ENCODE peak calls at places on chromosomes 2 and 18, in seven cellular contexts. D is uterus, P is Right ventricle myocardium inferior, Q is tibial nerve, E is upper lobe of right lung, O is iris pigment epithelial cell, T is hippocampal formation. L is an unnamed sample.

GRCh38 chr2:206989306-206989705 is 50.0 kb downstream of the CPO start:
- DNase-seq in D (no peak), P (peak; percentile 74), Q (no peak), E (peak; percentile 70), O (no peak), T (no peak), L (no peak)

GRCh38 chr2:216606551-216607527 is 26.4 kb upstream of the IGFBP2 start:
- DNase-seq in D (no peak), P (no peak), Q (no peak), E (no peak), O (no peak), T (no peak), L (no peak)

GRCh38 chr2:108215794-108216211 is 24.0 kb upstream of the SULT1C3 start:
- DNase-seq in D (no peak), P (no peak), Q (no peak), E (peak; percentile 46), O (peak; percentile 65), T (no peak), L (no peak)

GRCh38 chr2:36455011-36455410 is 99.4 kb downstream of the CRIM1 start:
- DNase-seq in D (no peak), P (no peak), Q (no peak), E (no peak), O (peak; percentile 49), T (no peak), L (no peak)

GRCh38 chr18:12121175-12122095 is 27.8 kb downstream of the ANKRD62 start:
- DNase-seq in D (no peak), P (no peak), Q (no peak), E (no peak), O (peak; percentile 7), T (no peak), L (no peak)

GRCh38 chr18:23126352-23127056 is 8.8 kb upstream of the CABLES1 start:
- DNase-seq in D (no peak), P (no peak), Q (no peak), E (peak; percentile 50), O (no peak), T (no peak), L (no peak)

GRCh38 chr2:217103752-217104540 is 244.1 kb upstream of the TNP1 start:
- DNase-seq in D (no peak), P (no peak), Q (no peak), E (no peak), O (peak; percentile 85), T (no peak), L (no peak)

GRCh38 chr2:159090514-159091201 is 122.2 kb downstream of the TANC1 start:
- DNase-seq in D (no peak), P (no peak), Q (no peak), E (no peak), O (peak; percentile 53), T (no peak), L (no peak)

GRCh38 chr18:48913201-48913600 is 37.6 kb downstream of the SMAD7 start:
- DNase-seq in D (peak; percentile 12), P (no peak), Q (no peak), E (peak; percentile 62), O (no peak), T (no peak), L (peak; percentile 39)

GRCh38 chr2:239502430-239503221 is 101.8 kb upstream of the HDAC4 start:
- DNase-seq in D (no peak), P (peak; percentile 57), Q (no peak), E (peak; percentile 93), O (no peak), T (no peak), L (no peak)

GRCh38 chr18:9055185-9055584 is 47.3 kb upstream of the NDUFV2 start:
- DNase-seq in D (no peak), P (no peak), Q (no peak), E (no peak), O (peak; percentile 86), T (peak; percentile 14), L (no peak)

GRCh38 chr18:48569139-48569914 is 30.5 kb downstream of the CTIF start:
- DNase-seq in D (no peak), P (no peak), Q (no peak), E (no peak), O (no peak), T (no peak), L (no peak)

GRCh38 chr18:41858761-41859555 is 96.1 kb upstream of the PIK3C3 start:
- DNase-seq in D (no peak), P (no peak), Q (no peak), E (no peak), O (peak; percentile 20), T (no peak), L (no peak)

GRCh38 chr18:67938691-67939090 is 422.2 kb upstream of the DSEL start:
- DNase-seq in D (no peak), P (no peak), Q (no peak), E (no peak), O (peak; percentile 65), T (no peak), L (no peak)

GRCh38 chr2:186919272-186919671 is 70.3 kb upstream of the ZSWIM2 start:
- DNase-seq in D (no peak), P (no peak), Q (no peak), E (no peak), O (peak; percentile 86), T (no peak), L (no peak)

GRCh38 chr2:39547811-39548719 is 111.0 kb upstream of the MAP4K3 start:
- DNase-seq in D (no peak), P (no peak), Q (no peak), E (no peak), O (peak; percentile 94), T (no peak), L (no peak)

GRCh38 chr18:49814147-49814499 is 790 bp upstream of the ACAA2 start:
- DNase-seq in D (peak; percentile 65), P (no peak), Q (peak; percentile 53), E (peak; percentile 82), O (peak; percentile 74), T (peak; percentile 48), L (peak; percentile 22)

GRCh38 chr2:133377021-133377481 is 191.2 kb downstream of the NCKAP5 start:
- DNase-seq in D (no peak), P (no peak), Q (no peak), E (no peak), O (peak; percentile 78), T (no peak), L (no peak)

GRCh38 chr2:115635440-115635839 is 1193.0 kb downstream of the DPP10 start:
- DNase-seq in D (no peak), P (no peak), Q (no peak), E (no peak), O (no peak), T (no peak), L (no peak)

GRCh38 chr2:13193075-13193474 is 476.3 kb downstream of the TRIB2 start:
- DNase-seq in D (no peak), P (no peak), Q (no peak), E (no peak), O (peak; percentile 65), T (no peak), L (no peak)

GRCh38 chr2:148517822-148518221 is 126.7 kb upstream of the EPC2 start:
- DNase-seq in D (no peak), P (no peak), Q (no peak), E (no peak), O (no peak), T (no peak), L (no peak)

GRCh38 chr18:37452015-37452414 is 113.6 kb downstream of the CELF4 start:
- DNase-seq in D (no peak), P (no peak), Q (no peak), E (no peak), O (no peak), T (no peak), L (no peak)

GRCh38 chr18:13530879-13531387 is 195.4 kb downstream of the FAM210A start:
- DNase-seq in D (no peak), P (peak; percentile 77), Q (peak; percentile 73), E (no peak), O (peak; percentile 61), T (peak; percentile 74), L (no peak)

GRCh38 chr2:235836416-235837042 is 331.7 kb downstream of the GBX2 start:
- DNase-seq in D (no peak), P (no peak), Q (no peak), E (no peak), O (no peak), T (no peak), L (no peak)

GRCh38 chr2:10547663-10548384 is 99.7 kb upstream of the ODC1 start:
- DNase-seq in D (no peak), P (no peak), Q (no peak), E (no peak), O (no peak), T (no peak), L (no peak)

GRCh38 chr2:179467111-179467510 is 202.5 kb upstream of the SESTD1 start:
- DNase-seq in D (no peak), P (no peak), Q (no peak), E (no peak), O (peak; percentile 46), T (no peak), L (no peak)

GRCh38 chr2:201515573-201516246 is 64.2 kb downstream of the STRADB start:
- DNase-seq in D (no peak), P (no peak), Q (no peak), E (no peak), O (no peak), T (no peak), L (no peak)

GRCh38 chr2:127155901-127156300 is 48.9 kb upstream of the BIN1 start:
- DNase-seq in D (peak; percentile 83), P (no peak), Q (peak; percentile 59), E (no peak), O (peak; percentile 61), T (no peak), L (no peak)

GRCh38 chr18:61619783-61620182 is 273.0 kb downstream of the RNF152 start:
- DNase-seq in D (no peak), P (no peak), Q (no peak), E (no peak), O (no peak), T (no peak), L (no peak)

GRCh38 chr2:85903849-85904248 is 15.1 kb upstream of the ST3GAL5 start:
- DNase-seq in D (no peak), P (no peak), Q (no peak), E (no peak), O (no peak), T (no peak), L (no peak)

L was measured in effector memory CD4-positive, alpha-beta T cell.